ENCODE peak calls at places on chromosome 5, in five cellular contexts. P is AG09309, W is Peyer's patch, T is left colon, O is iPS-NIHi11. X is an unnamed sample.

GRCh38 chr5:93189707-93190120 is 391.3 kb downstream of the NR2F1-AS1 start:
- DNase-seq in W (no peak), T (no peak), P (peak; percentile 89), O (no peak), X (peak; percentile 91)

GRCh38 chr5:131610198-131611063 is 24.6 kb downstream of the RAPGEF6 start:
- DNase-seq in O (peak; percentile 50), T (no peak), W (no peak), P (no peak), X (peak; percentile 13)

GRCh38 chr5:132090107-132090506 is 16.5 kb downstream of the CSF2 start:
- DNase-seq in T (no peak), W (no peak), P (peak; percentile 56), O (no peak), X (no peak)

GRCh38 chr5:6715271-6715670 is 2.0 kb downstream of the TENT4A start:
- DNase-seq in T (no peak), W (no peak), P (no peak), O (no peak), X (no peak)

GRCh38 chr5:72146056-72146455 is 38.8 kb downstream of the MAP1B start:
- DNase-seq in T (no peak), W (no peak), O (no peak), P (no peak), X (no peak)

GRCh38 chr5:134477462-134478245 is 47.8 kb upstream of the JADE2 start:
- DNase-seq in O (no peak), W (no peak), P (no peak), T (no peak), X (no peak)

GRCh38 chr5:175124251-175124813 is 319.6 kb downstream of the DRD1 start:
- DNase-seq in P (no peak), T (no peak), O (no peak), W (no peak), X (no peak)

GRCh38 chr5:177524941-177525655 is 8.3 kb upstream of the DDX41 start:
- DNase-seq in W (no peak), T (no peak), P (no peak), O (no peak), X (no peak)

X was measured in cardiac muscle cell.